ENCODE peak calls at places on chromosome 2, in four cellular contexts. I, L, B and F are unnamed samples.
A peak's percentile ranks its signal among the peaks of the same experiment; 100 is the strongest.

GRCh38 chr2:100285691-100286090 is 36.6 kb downstream of the LONRF2 start:
- DNase-seq in L (no peak), I (no peak), B (no peak), F (no peak)

GRCh38 chr2:121124330-121124729 is 160.7 kb downstream of the TFCP2L1 start:
- DNase-seq in B (no peak), L (no peak), I (no peak), F (no peak)

GRCh38 chr2:144595686-144596073 is 75.8 kb upstream of the ZEB2 start:
- DNase-seq in L (no peak), B (no peak), I (no peak), F (no peak)

GRCh38 chr2:29011650-29012060 is 30.6 kb downstream of the TOGARAM2 start:
- DNase-seq in I (no peak), L (peak; percentile 42), B (no peak), F (peak; percentile 68)

GRCh38 chr2:219643084-219643473 is 15.6 kb downstream of the SLC4A3 start:
- DNase-seq in L (no peak), I (no peak), B (no peak), F (no peak)

GRCh38 chr2:39563572-39563971 is 102.1 kb upstream of the TMEM178A start:
- DNase-seq in I (no peak), L (no peak), B (no peak), F (no peak)

GRCh38 chr2:28691774-28692281 is 59.8 kb upstream of the PPP1CB start:
- DNase-seq in I (peak; percentile 65), B (no peak), L (no peak), F (peak; percentile 38)

GRCh38 chr2:207847098-207847806 is 77.5 kb upstream of the FZD5 start:
- DNase-seq in L (no peak), I (no peak), B (no peak), F (no peak)

GRCh38 chr2:197073701-197074433 is 147.4 kb upstream of the PGAP1 start:
- DNase-seq in B (no peak), L (no peak), I (no peak), F (no peak)

GRCh38 chr2:181615086-181615635 is 41.7 kb downstream of the CERKL start:
- DNase-seq in L (no peak), B (no peak), I (no peak), F (no peak)

GRCh38 chr2:240134466-240134865 is 1.6 kb downstream of the COPS9 start:
- DNase-seq in B (no peak), I (no peak), L (no peak), F (no peak)

GRCh38 chr2:144516981-144517824 is 2.7 kb downstream of the ZEB2 start:
- DNase-seq in B (peak; percentile 80), L (no peak), I (peak; percentile 76), F (peak; percentile 32)

GRCh38 chr2:173755798-173756197 is 209.4 kb downstream of the SP3 start:
- DNase-seq in B (no peak), L (no peak), I (no peak), F (no peak)

GRCh38 chr2:219719521-219719920 is 92.1 kb downstream of the SLC4A3 start:
- DNase-seq in B (no peak), L (no peak), I (no peak), F (no peak)

GRCh38 chr2:160252278-160252887 is 52.3 kb upstream of the ITGB6 start:
- DNase-seq in L (no peak), I (peak; percentile 56), B (peak; percentile 35), F (no peak)

GRCh38 chr2:71783815-71784214 is 330.5 kb downstream of the DYSF start:
- DNase-seq in L (no peak), B (no peak), I (no peak), F (no peak)

GRCh38 chr2:46679761-46680160 is 200.4 kb downstream of the TMEM247 start:
- DNase-seq in L (no peak), I (no peak), B (no peak), F (no peak)

GRCh38 chr2:169106563-169107545 is 37.5 kb downstream of the DHRS9 start:
- DNase-seq in I (no peak), L (no peak), B (no peak), F (no peak)

GRCh38 chr2:47528874-47529273 is 125.9 kb downstream of the MSH2 start:
- DNase-seq in I (no peak), B (no peak), L (no peak), F (no peak)

GRCh38 chr2:23246992-23247683 is 137.8 kb upstream of the KLHL29 start:
- DNase-seq in L (no peak), B (no peak), I (no peak), F (no peak)

GRCh38 chr2:3179208-3179607 is 198.4 kb downstream of the EIPR1 start:
- DNase-seq in B (no peak), I (no peak), L (no peak), F (no peak)

GRCh38 chr2:118842687-118843491 is 4.6 kb downstream of the EN1 start:
- DNase-seq in I (no peak), L (no peak), B (no peak), F (no peak)